ENCODE peak calls at places on chromosome 6, in seven cellular contexts. One of them, this sample, is unnamed.

GRCh38 chr6:139371421-139372253 is 2.8 kb downstream of the CITED2 start:
- DNase-seq in A549: no peak
- DNase-seq in kidney: no peak
- DNase-seq in GM23338: no peak
- DNase-seq in AG04450: no peak
- DNase-seq in fibroblast of lung: peak; percentile 22
- DNase-seq in ovary: no peak
- DNase-seq in this sample: no peak

GRCh38 chr6:143183735-143184134 is 123.0 kb downstream of the AIG1 start:
- DNase-seq in fibroblast of lung: no peak
- DNase-seq in GM23338: no peak
- DNase-seq in kidney: no peak
- DNase-seq in A549: no peak
- DNase-seq in AG04450: no peak
- DNase-seq in ovary: no peak
- DNase-seq in this sample: no peak

GRCh38 chr6:144053601-144054000 is 41.8 kb downstream of the SF3B5 start:
- DNase-seq in ovary: no peak
- DNase-seq in A549: no peak
- DNase-seq in AG04450: no peak
- DNase-seq in fibroblast of lung: no peak
- DNase-seq in kidney: no peak
- DNase-seq in GM23338: no peak
- DNase-seq in this sample: no peak

GRCh38 chr6:21241231-21242130 is 352.1 kb upstream of the SOX4 start:
- DNase-seq in ovary: no peak
- DNase-seq in AG04450: no peak
- DNase-seq in fibroblast of lung: no peak
- DNase-seq in kidney: no peak
- DNase-seq in GM23338: no peak
- DNase-seq in A549: no peak
- DNase-seq in this sample: no peak

GRCh38 chr6:4180653-4181255 is 45.4 kb upstream of the ECI2 start:
- DNase-seq in GM23338: peak; percentile 78
- DNase-seq in kidney: no peak
- DNase-seq in AG04450: peak; percentile 20
- DNase-seq in fibroblast of lung: peak; percentile 67
- DNase-seq in A549: peak; percentile 55
- DNase-seq in ovary: no peak
- DNase-seq in this sample: no peak

GRCh38 chr6:142568857-142569597 is 267.2 kb downstream of the ADGRG6 start:
- DNase-seq in kidney: no peak
- DNase-seq in GM23338: no peak
- DNase-seq in fibroblast of lung: no peak
- DNase-seq in A549: no peak
- DNase-seq in AG04450: peak; percentile 10
- DNase-seq in ovary: no peak
- DNase-seq in this sample: no peak

GRCh38 chr6:135213616-135214015 is 32.5 kb downstream of the MYB start:
- DNase-seq in AG04450: no peak
- DNase-seq in kidney: no peak
- DNase-seq in GM23338: no peak
- DNase-seq in fibroblast of lung: no peak
- DNase-seq in A549: no peak
- DNase-seq in ovary: no peak
- DNase-seq in this sample: no peak

GRCh38 chr6:90701146-90701781 is 114.4 kb upstream of the MAP3K7 start:
- DNase-seq in GM23338: peak; percentile 91
- DNase-seq in kidney: no peak
- DNase-seq in A549: peak; percentile 4
- DNase-seq in fibroblast of lung: no peak
- DNase-seq in AG04450: no peak
- DNase-seq in ovary: no peak
- DNase-seq in this sample: no peak

GRCh38 chr6:44049989-44050871 is 77.0 kb downstream of the MRPL14 start:
- DNase-seq in fibroblast of lung: peak; percentile 63
- DNase-seq in kidney: peak; percentile 45
- DNase-seq in GM23338: no peak
- DNase-seq in A549: no peak
- DNase-seq in AG04450: no peak
- DNase-seq in ovary: no peak
- DNase-seq in this sample: no peak

GRCh38 chr6:34587851-34588250 is 31.7 kb upstream of the SPDEF start:
- DNase-seq in A549: no peak
- DNase-seq in ovary: peak; percentile 18
- DNase-seq in GM23338: no peak
- DNase-seq in fibroblast of lung: no peak
- DNase-seq in AG04450: no peak
- DNase-seq in kidney: no peak
- DNase-seq in this sample: no peak

GRCh38 chr6:47206626-47207025 is 103.1 kb downstream of the TNFRSF21 start:
- DNase-seq in kidney: no peak
- DNase-seq in A549: no peak
- DNase-seq in AG04450: no peak
- DNase-seq in fibroblast of lung: no peak
- DNase-seq in GM23338: no peak
- DNase-seq in ovary: no peak
- DNase-seq in this sample: no peak

GRCh38 chr6:13375360-13375878 is 47.1 kb upstream of the TBC1D7 start:
- DNase-seq in AG04450: no peak
- DNase-seq in kidney: no peak
- DNase-seq in ovary: no peak
- DNase-seq in GM23338: no peak
- DNase-seq in A549: no peak
- DNase-seq in fibroblast of lung: no peak
- DNase-seq in this sample: no peak

GRCh38 chr6:16688984-16689636 is 72.2 kb downstream of the ATXN1 start:
- DNase-seq in A549: peak; percentile 68
- DNase-seq in kidney: no peak
- DNase-seq in ovary: no peak
- DNase-seq in GM23338: no peak
- DNase-seq in fibroblast of lung: peak; percentile 87
- DNase-seq in AG04450: peak; percentile 63
- DNase-seq in this sample: no peak

GRCh38 chr6:132333639-132334516 is 67.4 kb downstream of the MOXD1 start:
- DNase-seq in ovary: no peak
- DNase-seq in fibroblast of lung: peak; percentile 75
- DNase-seq in A549: peak; percentile 78
- DNase-seq in AG04450: peak; percentile 53
- DNase-seq in GM23338: peak; percentile 34
- DNase-seq in kidney: no peak
- DNase-seq in this sample: peak; percentile 70

DNA sequence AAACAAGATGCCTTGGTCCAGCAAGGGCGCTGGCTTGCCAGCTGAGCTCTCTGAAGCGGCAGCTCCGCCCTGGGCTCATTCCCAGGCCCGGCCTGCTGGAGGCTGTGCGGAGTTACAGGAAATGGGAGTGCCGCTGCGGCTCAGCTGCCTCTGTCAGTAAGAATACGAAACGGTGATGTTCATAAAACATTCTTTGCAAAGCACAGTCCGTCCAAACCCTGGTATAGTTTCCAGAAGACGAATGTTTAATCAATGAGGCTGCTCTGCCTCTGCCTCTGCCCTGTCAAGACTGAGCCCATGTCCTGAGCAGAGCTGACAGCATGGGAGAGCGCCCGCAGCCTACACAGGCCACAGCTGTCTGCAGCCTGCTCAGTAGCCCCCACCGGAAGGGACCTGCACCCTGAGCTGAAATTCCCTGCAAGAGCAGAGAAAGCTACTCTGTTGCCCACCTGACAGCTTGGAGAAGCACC is 153.3 kb upstream of the SNX9 start:
- DNase-seq in AG04450: peak; percentile 37
- DNase-seq in GM23338: peak; percentile 70
- DNase-seq in A549: peak; percentile 27
- DNase-seq in fibroblast of lung: peak; percentile 83
- DNase-seq in kidney: peak; percentile 93
- DNase-seq in ovary: peak; percentile 85
- DNase-seq in this sample: peak; percentile 74
- H3K4me3 ChIP-seq in AG04450: peak overlapping the region; percentile 35
- H3K4me3 ChIP-seq in GM23338: no peak overlapping the region
- H3K4me3 ChIP-seq in A549: no peak overlapping the region
- H3K4me3 ChIP-seq in fibroblast of lung: peak overlapping the region; percentile 25
- H3K4me3 ChIP-seq in kidney: peak overlapping the region; percentile 29
- H3K4me3 ChIP-seq in ovary: no peak overlapping the region
- H3K4me3 ChIP-seq in this sample: no peak overlapping the region

GRCh38 chr6:50922579-50923525 is 104.2 kb downstream of the TFAP2B start:
- DNase-seq in AG04450: no peak
- DNase-seq in A549: no peak
- DNase-seq in GM23338: no peak
- DNase-seq in ovary: no peak
- DNase-seq in kidney: no peak
- DNase-seq in fibroblast of lung: no peak
- DNase-seq in this sample: no peak
- TF ChIP-seq CTCF in AG04450: no peak
- TF ChIP-seq CTCF in A549: no peak
- TF ChIP-seq CTCF in GM23338: no peak
- TF ChIP-seq CTCF in ovary: no peak
- TF ChIP-seq CTCF in kidney: no peak
- TF ChIP-seq CTCF in fibroblast of lung: no peak
- TF ChIP-seq CTCF in this sample: no peak

GRCh38 chr6:167244064-167244949 is 46.8 kb upstream of the UNC93A start:
- DNase-seq in GM23338: no peak
- DNase-seq in kidney: no peak
- DNase-seq in AG04450: no peak
- DNase-seq in A549: no peak
- DNase-seq in ovary: no peak
- DNase-seq in fibroblast of lung: no peak
- DNase-seq in this sample: no peak
- H3K27ac ChIP-seq in GM23338: peak overlapping the region; percentile 89
- H3K27ac ChIP-seq in kidney: no peak overlapping the region
- H3K27ac ChIP-seq in AG04450: no peak overlapping the region
- H3K27ac ChIP-seq in A549: no peak overlapping the region
- H3K27ac ChIP-seq in ovary: no peak overlapping the region
- H3K27ac ChIP-seq in fibroblast of lung: no peak overlapping the region
- H3K27ac ChIP-seq in this sample: no peak overlapping the region

GRCh38 chr6:166306378-166307081 is 1.7 kb downstream of the PRR18 start:
- DNase-seq in A549: no peak
- DNase-seq in AG04450: no peak
- DNase-seq in ovary: no peak
- DNase-seq in kidney: no peak
- DNase-seq in GM23338: no peak
- DNase-seq in fibroblast of lung: no peak
- DNase-seq in this sample: no peak
- H3K4me3 ChIP-seq in A549: no peak overlapping the region
- H3K4me3 ChIP-seq in AG04450: no peak overlapping the region
- H3K4me3 ChIP-seq in ovary: no peak overlapping the region
- H3K4me3 ChIP-seq in kidney: no peak overlapping the region
- H3K4me3 ChIP-seq in GM23338: peak overlapping the region; percentile 73
- H3K4me3 ChIP-seq in fibroblast of lung: no peak overlapping the region
- H3K4me3 ChIP-seq in this sample: no peak overlapping the region

GRCh38 chr6:154706389-154706788 is 26.8 kb upstream of the SCAF8 start:
- DNase-seq in A549: no peak
- DNase-seq in GM23338: no peak
- DNase-seq in AG04450: no peak
- DNase-seq in ovary: no peak
- DNase-seq in kidney: no peak
- DNase-seq in fibroblast of lung: no peak
- DNase-seq in this sample: no peak

GRCh38 chr6:154703094-154703493 is 30.1 kb upstream of the SCAF8 start:
- DNase-seq in ovary: no peak
- DNase-seq in A549: no peak
- DNase-seq in GM23338: no peak
- DNase-seq in AG04450: no peak
- DNase-seq in fibroblast of lung: no peak
- DNase-seq in kidney: no peak
- DNase-seq in this sample: no peak

GRCh38 chr6:154710689-154711088 is 22.5 kb upstream of the SCAF8 start:
- DNase-seq in A549: no peak
- DNase-seq in kidney: no peak
- DNase-seq in fibroblast of lung: no peak
- DNase-seq in GM23338: no peak
- DNase-seq in AG04450: no peak
- DNase-seq in ovary: no peak
- DNase-seq in this sample: no peak

GRCh38 chr6:154709621-154710020 is 23.6 kb upstream of the SCAF8 start:
- DNase-seq in GM23338: no peak
- DNase-seq in kidney: no peak
- DNase-seq in fibroblast of lung: no peak
- DNase-seq in AG04450: no peak
- DNase-seq in ovary: no peak
- DNase-seq in A549: no peak
- DNase-seq in this sample: no peak

DNA sequence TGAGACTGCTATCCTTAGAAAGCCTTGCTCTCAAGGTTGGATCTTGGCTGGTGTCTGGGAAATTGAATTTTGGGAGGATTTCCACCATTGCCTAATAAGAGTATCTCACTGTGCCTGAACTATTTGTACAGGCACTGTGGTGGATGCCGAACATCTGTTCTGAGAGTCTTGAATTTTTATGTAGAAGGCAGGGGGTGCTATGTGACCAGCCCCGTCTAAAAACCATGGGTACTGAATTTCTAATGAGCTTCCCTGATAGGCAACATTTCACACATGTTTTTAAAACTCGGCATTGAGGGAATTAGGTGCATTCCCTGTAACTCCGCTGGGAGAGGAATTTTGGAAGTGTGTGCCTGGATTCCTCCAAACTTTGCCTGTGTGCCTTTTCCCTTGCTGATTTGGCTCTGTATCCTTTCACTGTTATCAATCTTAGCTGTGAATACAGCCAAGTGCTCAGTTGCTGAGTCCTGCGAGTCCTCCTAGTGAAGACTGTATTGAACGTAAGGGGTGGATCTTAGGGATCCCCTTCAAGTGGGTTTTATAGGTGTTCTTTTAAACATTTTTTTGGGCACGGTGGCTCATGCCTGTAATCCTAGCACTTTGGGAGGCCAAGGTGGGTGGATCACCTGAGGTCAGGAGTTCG is 27.6 kb upstream of the SCAF8 start:
- DNase-seq in fibroblast of lung: peak; percentile 20
- DNase-seq in AG04450: no peak
- DNase-seq in kidney: no peak
- DNase-seq in GM23338: peak; percentile 18
- DNase-seq in A549: no peak
- DNase-seq in ovary: no peak
- DNase-seq in this sample: no peak
- TF ChIP-seq CTCF in fibroblast of lung: no peak
- TF ChIP-seq CTCF in AG04450: peak; percentile 13
- TF ChIP-seq CTCF in kidney: no peak
- TF ChIP-seq CTCF in GM23338: no peak
- TF ChIP-seq CTCF in A549: no peak
- TF ChIP-seq CTCF in ovary: no peak
- TF ChIP-seq CTCF in this sample: no peak

GRCh38 chr6:9499709-9500108 is 915.2 kb downstream of the TFAP2A start:
- DNase-seq in ovary: no peak
- DNase-seq in kidney: no peak
- DNase-seq in GM23338: no peak
- DNase-seq in fibroblast of lung: no peak
- DNase-seq in A549: no peak
- DNase-seq in AG04450: no peak
- DNase-seq in this sample: no peak

GRCh38 chr6:9507136-9507895 is 907.6 kb downstream of the TFAP2A start:
- DNase-seq in fibroblast of lung: no peak
- DNase-seq in ovary: no peak
- DNase-seq in AG04450: no peak
- DNase-seq in GM23338: no peak
- DNase-seq in A549: no peak
- DNase-seq in kidney: no peak
- DNase-seq in this sample: no peak

GRCh38 chr6:9502991-9503761 is 911.7 kb downstream of the TFAP2A start:
- DNase-seq in kidney: no peak
- DNase-seq in GM23338: peak; percentile 33
- DNase-seq in ovary: no peak
- DNase-seq in fibroblast of lung: no peak
- DNase-seq in A549: peak; percentile 8
- DNase-seq in AG04450: peak; percentile 50
- DNase-seq in this sample: no peak

GRCh38 chr6:9504191-9504590 is 910.7 kb downstream of the TFAP2A start:
- DNase-seq in AG04450: no peak
- DNase-seq in A549: no peak
- DNase-seq in ovary: no peak
- DNase-seq in kidney: no peak
- DNase-seq in fibroblast of lung: no peak
- DNase-seq in GM23338: no peak
- DNase-seq in this sample: no peak
- H3K27ac ChIP-seq in AG04450: no peak overlapping the region
- H3K27ac ChIP-seq in A549: no peak overlapping the region
- H3K27ac ChIP-seq in ovary: no peak overlapping the region
- H3K27ac ChIP-seq in kidney: no peak overlapping the region
- H3K27ac ChIP-seq in fibroblast of lung: no peak overlapping the region
- H3K27ac ChIP-seq in GM23338: peak overlapping the region; percentile 10
- H3K27ac ChIP-seq in this sample: no peak overlapping the region

This sample was measured in adrenal gland.